ENCODE peak calls at places on chromosomes 13 and 19, in five cellular contexts. H is H9, B is fibroblast of lung, Q is Peyer's patch, U is DND-41. I is an unnamed sample.

GRCh38 chr19:11269408-11269807 is 7.1 kb upstream of the DOCK6 start:
- DNase-seq in H (no peak), B (peak; percentile 52), Q (no peak), U (no peak), I (no peak)

GRCh38 chr13:47680752-47681151 is 320.3 kb downstream of the SUCLA2 start:
- DNase-seq in H (no peak), B (peak; percentile 63), Q (no peak), U (no peak), I (no peak)

GRCh38 chr19:12596485-12596884 is 14.1 kb downstream of the ZNF490 start:
- DNase-seq in H (no peak), B (no peak), Q (no peak), U (no peak), I (no peak)

GRCh38 chr19:19643158-19644053 is at the start of gene GMIP:
- DNase-seq in H (peak; percentile 90), B (peak; percentile 28), Q (peak; percentile 93), U (peak; percentile 87), I (peak; percentile 88)

GRCh38 chr13:113666951-113667701 is at the start of gene GRK1:
- DNase-seq in H (no peak), B (no peak), Q (peak; percentile 43), U (no peak), I (no peak)

GRCh38 chr19:50184196-50184595 is 19.2 kb upstream of the MYH14 start:
- DNase-seq in H (no peak), B (no peak), Q (no peak), U (no peak), I (no peak)

GRCh38 chr13:48645845-48646244 is 7.9 kb upstream of the CYSLTR2 start:
- DNase-seq in H (no peak), B (no peak), Q (no peak), U (no peak), I (no peak)

GRCh38 chr19:15296353-15296752 is 36.0 kb downstream of the BRD4 start:
- DNase-seq in H (no peak), B (no peak), Q (no peak), U (no peak), I (no peak)

GRCh38 chr13:20801704-20802103 is 27.9 kb upstream of the EEF1AKMT1 start:
- DNase-seq in H (no peak), B (no peak), Q (no peak), U (no peak), I (no peak)

GRCh38 chr13:113075711-113076110 is 29.9 kb upstream of the F7 start:
- DNase-seq in H (no peak), B (no peak), Q (no peak), U (no peak), I (no peak)

GRCh38 chr13:75258159-75258782 is 223.7 kb downstream of the TBC1D4 start:
- DNase-seq in H (no peak), B (peak; percentile 41), Q (no peak), U (no peak), I (peak; percentile 15)

GRCh38 chr19:38527466-38528136 is 90.2 kb downstream of the MAP4K1 start:
- DNase-seq in H (peak; percentile 74), B (no peak), Q (no peak), U (peak; percentile 25), I (no peak)

GRCh38 chr13:31896427-31896826 is 135.1 kb upstream of the FRY start:
- DNase-seq in H (no peak), B (peak; percentile 77), Q (no peak), U (peak; percentile 49), I (no peak)

GRCh38 chr13:52067237-52067636 is 42.7 kb downstream of the UTP14C start:
- DNase-seq in H (no peak), B (no peak), Q (no peak), U (no peak), I (no peak)

GRCh38 chr13:100650321-100650720 is 24.3 kb downstream of the TMTC4 start:
- DNase-seq in H (no peak), B (no peak), Q (no peak), U (no peak), I (no peak)

GRCh38 chr19:13843104-13843921 is 33.6 kb upstream of the NANOS3 start:
- DNase-seq in H (peak; percentile 74), B (peak; percentile 64), Q (peak; percentile 70), U (no peak), I (no peak)

GRCh38 chr19:7258042-7258839 is 36.0 kb downstream of the INSR start:
- DNase-seq in H (no peak), B (no peak), Q (no peak), U (no peak), I (no peak)

GRCh38 chr13:109172099-109172498 is 542.7 kb downstream of the MYO16 start:
- DNase-seq in H (no peak), B (no peak), Q (no peak), U (no peak), I (no peak)

GRCh38 chr13:63938851-63939250 is 2523.2 kb upstream of the PCDH20 start:
- DNase-seq in H (no peak), B (peak; percentile 1), Q (no peak), U (no peak), I (no peak)

GRCh38 chr19:14441041-14441938 is 8.2 kb downstream of the PKN1 start:
- DNase-seq in H (no peak), B (no peak), Q (no peak), U (no peak), I (no peak)

GRCh38 chr19:18477042-18477760 is 39.3 kb upstream of the ISYNA1 start:
- DNase-seq in H (no peak), B (no peak), Q (no peak), U (no peak), I (no peak)

GRCh38 chr19:20925481-20925880 is 2.4 kb downstream of the ZNF85 start:
- DNase-seq in H (peak; percentile 3), B (no peak), Q (no peak), U (no peak), I (no peak)

GRCh38 chr13:90708159-90708558 is 639.3 kb upstream of the MIR17HG start:
- DNase-seq in H (no peak), B (no peak), Q (no peak), U (no peak), I (no peak)

GRCh38 chr19:17727843-17728242 is 8.6 kb downstream of the MAP1S start:
- DNase-seq in H (no peak), B (no peak), Q (no peak), U (no peak), I (no peak)

GRCh38 chr19:35879770-35880317 is 11.5 kb downstream of the APLP1 start:
- DNase-seq in H (peak; percentile 94), B (peak; percentile 85), Q (peak; percentile 88), U (peak; percentile 91), I (peak; percentile 65)

GRCh38 chr13:60329221-60329983 is 67.6 kb upstream of the TDRD3 start:
- DNase-seq in H (peak; percentile 67), B (peak; percentile 29), Q (no peak), U (peak; percentile 27), I (no peak)

GRCh38 chr19:41537789-41538188 is 38.2 kb upstream of the CEACAM21 start:
- DNase-seq in H (no peak), B (no peak), Q (no peak), U (peak; percentile 8), I (no peak)

GRCh38 chr13:30340367-30341184 is 33.2 kb upstream of the KATNAL1 start:
- DNase-seq in H (no peak), B (peak; percentile 87), Q (no peak), U (no peak), I (no peak)

GRCh38 chr13:22499919-22500318 is 680.9 kb upstream of the SGCG start:
- DNase-seq in H (no peak), B (no peak), Q (no peak), U (no peak), I (no peak)

DNA sequence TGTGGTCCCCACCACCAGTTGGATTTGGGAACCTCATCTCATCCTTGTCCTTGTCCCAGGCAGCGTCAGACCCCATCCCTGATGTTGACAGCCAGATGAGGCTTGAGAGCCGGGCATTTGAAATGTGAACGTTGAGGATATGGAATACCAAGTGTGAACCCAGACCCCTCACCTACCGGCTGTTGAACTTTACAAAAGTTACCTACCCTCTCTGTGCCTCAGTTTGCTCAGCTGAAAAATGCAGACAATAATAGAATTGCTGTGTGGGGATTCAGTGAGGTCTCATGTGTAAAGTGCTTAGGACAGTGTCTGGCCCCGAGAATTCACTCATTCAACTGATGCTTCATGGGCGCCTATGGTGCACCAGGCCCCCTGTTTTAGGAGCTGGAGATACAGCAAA is 693 bp upstream of the SIGLEC14 start:
- DNase-seq in H (no peak), B (no peak), Q (no peak), U (no peak), I (no peak)
- H3K27me3 ChIP-seq in H (no peaks in the 10 kb centered on the region), B (no peaks in the 10 kb centered on the region), Q (no peaks in the 10 kb centered on the region), U (no peaks in the 10 kb centered on the region), I (no peaks in the 10 kb centered on the region)

GRCh38 chr19:3367572-3368440 is 1.4 kb downstream of the NFIC start:
- DNase-seq in H (peak; percentile 41), B (no peak), Q (no peak), U (no peak), I (no peak)

GRCh38 chr19:3365093-3365446 is 1.3 kb upstream of the NFIC start:
- DNase-seq in H (no peak), B (no peak), Q (no peak), U (no peak), I (no peak)

GRCh38 chr19:3366761-3367571 is 583 bp downstream of the NFIC start:
- DNase-seq in H (no peak), B (no peak), Q (no peak), U (peak; percentile 50), I (no peak)

GRCh38 chr19:3365447-3366103 is 808 bp upstream of the NFIC start:
- DNase-seq in H (peak; percentile 27), B (peak; percentile 73), Q (no peak), U (no peak), I (no peak)

GRCh38 chr19:3366104-3366760 is at the start of gene NFIC:
- DNase-seq in H (peak; percentile 62), B (peak; percentile 84), Q (peak; percentile 76), U (peak; percentile 77), I (no peak)
- H3K4me1 ChIP-seq in H (no peaks in the 10 kb centered on the region), B (peaks cover 25% of the 10 kb centered on the region), Q (no peaks in the 10 kb centered on the region), U (peaks cover 38% of the 10 kb centered on the region), I (peaks cover 8% of the 10 kb centered on the region)

DNA sequence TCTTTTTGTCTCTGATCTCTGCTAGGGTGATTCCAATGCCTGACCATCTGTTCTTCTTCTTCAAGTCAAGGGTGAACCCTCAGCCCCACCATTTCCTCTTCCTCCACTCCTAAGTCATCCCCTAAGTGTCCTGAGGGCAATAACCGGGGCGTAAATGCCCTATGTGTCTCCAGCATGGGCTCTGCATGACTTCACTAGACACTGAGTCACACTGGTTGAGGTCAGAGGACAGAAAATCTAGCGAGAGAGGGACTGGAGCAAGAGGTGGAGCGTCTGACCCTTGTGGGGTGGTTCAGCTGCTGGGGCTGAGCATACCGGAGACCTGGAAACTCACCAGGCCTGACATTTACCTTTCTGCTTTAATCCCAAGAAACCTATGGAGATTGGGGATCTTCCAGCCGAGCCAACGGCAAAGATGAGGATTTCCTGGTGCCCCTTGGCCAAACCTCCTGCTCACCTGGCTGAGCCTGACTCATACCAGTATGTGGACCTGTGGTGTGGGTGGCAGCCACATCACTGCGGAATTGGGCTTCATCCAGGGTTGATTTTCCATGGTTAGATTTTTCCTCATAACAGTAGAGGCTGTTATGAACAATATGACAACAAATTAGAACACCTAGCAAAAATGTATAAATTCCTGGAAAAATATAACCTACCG is 26.9 kb downstream of the SCGB2B2 start:
- DNase-seq in H (no peak), B (no peak), Q (no peak), U (no peak), I (no peak)
- H3K27me3 ChIP-seq in H (no peaks in the 10 kb centered on the region), B (no peaks in the 10 kb centered on the region), Q (no peaks in the 10 kb centered on the region), U (no peaks in the 10 kb centered on the region), I (no peaks in the 10 kb centered on the region)

DNA sequence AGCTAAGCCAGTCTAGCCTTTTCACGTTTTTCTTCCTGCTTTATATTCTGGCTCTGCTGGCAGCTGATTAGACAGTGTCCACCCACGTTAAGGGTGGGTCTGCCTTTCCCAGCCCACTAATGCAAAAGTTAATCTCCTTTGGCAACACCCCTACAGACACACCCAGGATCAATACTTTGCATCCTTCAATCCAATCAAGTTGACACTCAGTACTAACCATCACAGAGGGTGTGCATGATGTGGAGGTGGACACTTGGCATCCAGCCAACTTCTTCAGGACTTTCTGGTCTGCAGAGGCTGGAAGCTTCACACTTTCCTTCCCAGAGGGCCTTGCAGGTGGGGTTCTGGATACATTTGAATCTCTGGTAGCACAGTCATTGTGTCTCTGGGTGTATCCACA is 18.9 kb upstream of the IGFL1 start:
- DNase-seq in H (no peak), B (no peak), Q (no peak), U (no peak), I (no peak)
- H3K4me1 ChIP-seq in H (peaks cover 6% of the 10 kb centered on the region), B (no peaks in the 10 kb centered on the region), Q (no peaks in the 10 kb centered on the region), U (no peaks in the 10 kb centered on the region), I (peaks cover 5% of the 10 kb centered on the region)